ENCODE peak calls at places on chromosome X, in seven cellular contexts. S is HepG2, T is T-cell, X is astrocyte of the cerebellum, Z is NCI-H1694 treated with DMSO at 0.1 percent for 48 hours, H is hepatic stellate cell, L is upper lobe of right lung. J is an unnamed sample.

GRCh38 chrX:121146059-121146628 is 98.7 kb downstream of the GLUD2 start:
- DNase-seq in H (no peak), T (no peak), Z (no peak), S (no peak), X (no peak), L (no peak), J (no peak)

GRCh38 chrX:14801136-14801535 is 71.7 kb downstream of the FANCB start:
- DNase-seq in T (no peak), S (no peak), X (peak), H (no peak), L (no peak), Z (no peak), J (no peak)

GRCh38 chrX:39559229-39559628 is 538.5 kb downstream of the BCOR start:
- DNase-seq in L (no peak), S (no peak), Z (no peak), H (no peak), T (no peak), X (no peak), J (no peak)

GRCh38 chrX:30904186-30904585 is 15.1 kb upstream of the TAB3 start:
- DNase-seq in X (no peak), L (no peak), Z (no peak), T (no peak), H (no peak), S (peak), J (no peak)

GRCh38 chrX:7815166-7815565 is 27.8 kb upstream of the VCX start:
- DNase-seq in T (no peak), X (no peak), Z (no peak), L (no peak), H (no peak), S (no peak), J (no peak)

GRCh38 chrX:112678831-112679230 is 907 bp downstream of the LHFPL1 start:
- DNase-seq in Z (no peak), S (no peak), L (no peak), H (no peak), T (no peak), X (no peak), J (no peak)

GRCh38 chrX:1433646-1434357 is 18.9 kb downstream of the ASMTL start:
- DNase-seq in L (no peak), T (no peak), X (no peak), H (no peak), S (no peak), Z (no peak), J (no peak)

GRCh38 chrX:101009086-101009485 is 39.6 kb downstream of the ARL13A start:
- DNase-seq in T (no peak), X (no peak), L (no peak), S (no peak), Z (no peak), H (no peak), J (no peak)

GRCh38 chrX:109384569-109385174 is 97.2 kb downstream of the GUCY2F start:
- DNase-seq in T (no peak), Z (no peak), H (peak), L (no peak), S (no peak), X (peak), J (no peak)

GRCh38 chrX:103215037-103215767 is at the start of gene BEX4:
- DNase-seq in T (peak), H (peak), L (peak), Z (peak), X (peak), S (no peak), J (peak)

GRCh38 chrX:69216911-69217310 is 51.7 kb upstream of the PJA1 start:
- DNase-seq in T (no peak), X (no peak), S (no peak), Z (no peak), H (no peak), L (peak), J (no peak)

GRCh38 chrX:119635799-119636198 is 29.6 kb upstream of the NKRF start:
- DNase-seq in L (no peak), S (no peak), X (no peak), Z (no peak), T (no peak), H (no peak), J (no peak)

GRCh38 chrX:2311483-2311882 is 189.3 kb downstream of the DHRSX start:
- DNase-seq in H (no peak), Z (no peak), S (no peak), L (no peak), X (no peak), T (no peak), J (no peak)

GRCh38 chrX:41312786-41313185 is 21.2 kb upstream of the DDX3X start:
- DNase-seq in H (no peak), T (no peak), X (no peak), L (no peak), S (no peak), Z (no peak), J (no peak)

GRCh38 chrX:110026099-110026844 is 23.4 kb downstream of the TMEM164 start:
- DNase-seq in S (no peak), H (no peak), L (no peak), Z (no peak), X (no peak), T (no peak), J (no peak)

GRCh38 chrX:92260102-92260501 is 480.9 kb downstream of the PCDH11X start:
- DNase-seq in T (no peak), Z (no peak), X (no peak), S (no peak), H (no peak), L (no peak), J (no peak)

GRCh38 chrX:47174376-47174775 is 19.3 kb upstream of the UBA1 start:
- DNase-seq in Z (no peak), X (no peak), H (no peak), T (no peak), L (no peak), S (no peak), J (no peak)

GRCh38 chrX:136768469-136769084 is 12.2 kb downstream of the ARHGEF6 start:
- DNase-seq in X (peak), T (no peak), Z (peak), L (no peak), S (no peak), H (peak), J (peak)

GRCh38 chrX:107725761-107726555 is 49.6 kb downstream of the TSC22D3 start:
- DNase-seq in Z (no peak), T (no peak), L (no peak), H (no peak), S (no peak), X (no peak), J (no peak)

GRCh38 chrX:63686878-63687714 is 97.9 kb downstream of the ARHGEF9 start:
- DNase-seq in Z (peak), X (peak), H (peak), T (no peak), S (peak), L (no peak), J (no peak)

GRCh38 chrX:119706616-119707015 is 13.6 kb upstream of the SEPTIN6 start:
- DNase-seq in T (no peak), X (no peak), H (no peak), L (no peak), S (no peak), Z (no peak), J (no peak)

GRCh38 chrX:130916636-130917422 is 13.8 kb upstream of the ENOX2 start:
- DNase-seq in X (peak), T (peak), L (no peak), S (peak), Z (peak), H (peak), J (peak)

GRCh38 chrX:29461039-29461438 is 754.3 kb upstream of the MAGEB2 start:
- DNase-seq in S (no peak), T (no peak), L (no peak), Z (no peak), X (peak), H (no peak), J (no peak)

GRCh38 chrX:10089378-10089795 is 67.4 kb upstream of the CLCN4 start:
- DNase-seq in S (no peak), H (no peak), X (no peak), L (no peak), T (no peak), Z (peak), J (no peak)

GRCh38 chrX:109954333-109954732 is 48.6 kb upstream of the TMEM164 start:
- DNase-seq in H (no peak), Z (no peak), X (no peak), L (no peak), S (no peak), T (no peak), J (no peak)

GRCh38 chrX:3143043-3143799 is 102.0 kb downstream of the ARSF start:
- DNase-seq in S (peak), Z (no peak), T (no peak), H (no peak), L (no peak), X (no peak), J (no peak)

GRCh38 chrX:9465380-9466114 is 689 bp downstream of the TBL1X start:
- DNase-seq in X (no peak), S (no peak), L (peak), T (no peak), Z (no peak), H (no peak), J (peak)

GRCh38 chrX:132216283-132216682 is 3.0 kb downstream of the RAP2C start:
- DNase-seq in T (peak), Z (no peak), X (no peak), S (no peak), L (peak), H (no peak), J (no peak)

GRCh38 chrX:22795680-22796079 is 204.1 kb upstream of the DDX53 start:
- DNase-seq in S (no peak), H (no peak), Z (no peak), L (no peak), T (no peak), X (no peak), J (no peak)

GRCh38 chrX:10855845-10856244 is 235.5 kb upstream of the MID1 start:
- DNase-seq in Z (no peak), H (no peak), X (no peak), S (no peak), T (no peak), L (no peak), J (no peak)

GRCh38 chrX:67893931-67894330 is 350.1 kb downstream of the AR start:
- DNase-seq in L (no peak), T (no peak), X (no peak), Z (no peak), H (no peak), S (no peak), J (no peak)

GRCh38 chrX:154489182-154489581 is 1.2 kb downstream of the SLC10A3 start:
- DNase-seq in T (no peak), S (no peak), H (no peak), X (no peak), L (no peak), Z (no peak), J (no peak)

GRCh38 chrX:109797311-109797975 is 64.4 kb upstream of the ACSL4 start:
- DNase-seq in X (no peak), L (no peak), S (peak), H (no peak), T (no peak), Z (peak), J (no peak)

GRCh38 chrX:110691446-110691845 is 104.2 kb downstream of the CHRDL1 start:
- DNase-seq in X (no peak), H (no peak), T (no peak), Z (no peak), S (no peak), L (no peak), J (no peak)

GRCh38 chrX:41412261-41413167 is 34.6 kb upstream of the NYX start:
- DNase-seq in H (no peak), L (no peak), T (no peak), S (peak), Z (no peak), X (no peak), J (no peak)

GRCh38 chrX:103839404-103839803 is 7.3 kb upstream of the RAB9B start:
- DNase-seq in X (no peak), T (no peak), S (no peak), H (no peak), L (no peak), Z (no peak), J (no peak)

J was measured in activated gamma-delta T cell treated with Interleukin-2 at 50 U/mL for 16 hours.